ENCODE peak calls at places on chromosome 16, in ten cellular contexts. H, Z, P, C, N, L, G, F, K and E are unnamed samples.

GRCh38 chr16:67593701-67594100 is 31.4 kb downstream of the CTCF start:
- DNase-seq in H (no peak), Z (no peak), P (no peak), C (no peak), N (no peak), L (no peak), G (no peak), F (no peak), K (no peak), E (no peak)

GRCh38 chr16:84992700-84993075 is 18.6 kb downstream of the ZDHHC7 start:
- DNase-seq in H (no peak), Z (no peak), P (no peak), C (no peak), N (no peak), L (no peak), G (no peak), F (no peak), K (no peak), E (no peak)

GRCh38 chr16:19113577-19114358 is at the start of gene ITPRIPL2:
- DNase-seq in H (peak), Z (peak), P (no peak), C (no peak), N (no peak), L (peak), G (no peak), F (peak), K (peak), E (peak)

GRCh38 chr16:50694206-50694605 is 800 bp downstream of the NOD2 start:
- DNase-seq in H (no peak), Z (no peak), P (no peak), C (no peak), N (no peak), L (no peak), G (no peak), F (no peak), K (no peak), E (no peak)

GRCh38 chr16:67404740-67405226 is 11.5 kb upstream of the TPPP3 start:
- DNase-seq in H (no peak), Z (no peak), P (no peak), C (no peak), N (no peak), L (no peak), G (no peak), F (peak), K (no peak), E (no peak)

GRCh38 chr16:81335669-81336068 is 20.9 kb downstream of the GAN start:
- DNase-seq in H (no peak), Z (no peak), P (no peak), C (no peak), N (no peak), L (no peak), G (no peak), F (no peak), K (no peak), E (no peak)

GRCh38 chr16:86727131-86727530 is 148.8 kb downstream of the FOXL1 start:
- DNase-seq in H (no peak), Z (no peak), P (no peak), C (no peak), N (no peak), L (no peak), G (no peak), F (no peak), K (no peak), E (no peak)

GRCh38 chr16:66711581-66711980 is 15.0 kb upstream of the CMTM4 start:
- DNase-seq in H (no peak), Z (no peak), P (no peak), C (no peak), N (no peak), L (no peak), G (no peak), F (no peak), K (no peak), E (no peak)

GRCh38 chr16:55436587-55436986 is 42.4 kb upstream of the MMP2 start:
- DNase-seq in H (no peak), Z (no peak), P (no peak), C (no peak), N (no peak), L (no peak), G (no peak), F (no peak), K (no peak), E (no peak)

GRCh38 chr16:88839745-88840588 is 16.8 kb downstream of the GALNS start:
- DNase-seq in H (no peak), Z (no peak), P (no peak), C (no peak), N (no peak), L (no peak), G (no peak), F (no peak), K (no peak), E (no peak)

GRCh38 chr16:6481894-6482293 is 850.8 kb upstream of the RBFOX1 start:
- DNase-seq in H (no peak), Z (no peak), P (no peak), C (no peak), N (no peak), L (no peak), G (no peak), F (no peak), K (no peak), E (no peak)